ENCODE peak calls at places on chromosome 19, in five cellular contexts. One of them, this sample, is unnamed.
A peak's percentile ranks its signal among the peaks of the same experiment; 100 is the strongest.

GRCh38 chr19:13366529-13367143 is 139.6 kb downstream of the CACNA1A start:
- DNase-seq in mesenchymal stem cell: no peak
- DNase-seq in GM12878: no peak
- DNase-seq in endothelial cell of umbilical vein: peak; percentile 28
- DNase-seq in neuronal stem cell: peak; percentile 30
- DNase-seq in this sample: peak; percentile 81

GRCh38 chr19:6776999-6777398 is 4.5 kb downstream of the VAV1 start:
- DNase-seq in mesenchymal stem cell: no peak
- DNase-seq in GM12878: no peak
- DNase-seq in endothelial cell of umbilical vein: no peak
- DNase-seq in neuronal stem cell: no peak
- DNase-seq in this sample: no peak

GRCh38 chr19:47049307-47049700 is 880 bp upstream of the TMEM160 start:
- DNase-seq in mesenchymal stem cell: no peak
- DNase-seq in GM12878: no peak
- DNase-seq in endothelial cell of umbilical vein: no peak
- DNase-seq in neuronal stem cell: no peak
- DNase-seq in this sample: peak; percentile 6

GRCh38 chr19:3409346-3410064 is 43.1 kb downstream of the NFIC start:
- DNase-seq in mesenchymal stem cell: no peak
- DNase-seq in GM12878: no peak
- DNase-seq in endothelial cell of umbilical vein: no peak
- DNase-seq in neuronal stem cell: no peak
- DNase-seq in this sample: no peak

GRCh38 chr19:48632692-48633147 is 4.5 kb downstream of the DBP start:
- DNase-seq in mesenchymal stem cell: no peak
- DNase-seq in GM12878: no peak
- DNase-seq in endothelial cell of umbilical vein: no peak
- DNase-seq in neuronal stem cell: no peak
- DNase-seq in this sample: no peak

GRCh38 chr19:5048727-5049553 is 80.0 kb downstream of the KDM4B start:
- DNase-seq in mesenchymal stem cell: peak; percentile 82
- DNase-seq in GM12878: no peak
- DNase-seq in endothelial cell of umbilical vein: peak; percentile 61
- DNase-seq in neuronal stem cell: no peak
- DNase-seq in this sample: peak; percentile 68

GRCh38 chr19:55437410-55437809 is 5.7 kb downstream of the SHISA7 start:
- DNase-seq in mesenchymal stem cell: peak; percentile 70
- DNase-seq in GM12878: no peak
- DNase-seq in endothelial cell of umbilical vein: peak; percentile 55
- DNase-seq in neuronal stem cell: peak; percentile 78
- DNase-seq in this sample: peak; percentile 83

GRCh38 chr19:4707956-4708650 is 15.5 kb downstream of the DPP9 start:
- DNase-seq in mesenchymal stem cell: no peak
- DNase-seq in GM12878: no peak
- DNase-seq in endothelial cell of umbilical vein: no peak
- DNase-seq in neuronal stem cell: no peak
- DNase-seq in this sample: no peak

GRCh38 chr19:10292206-10292788 is 2.5 kb downstream of the ICAM5 start:
- DNase-seq in mesenchymal stem cell: peak; percentile 76
- DNase-seq in GM12878: no peak
- DNase-seq in endothelial cell of umbilical vein: peak; percentile 48
- DNase-seq in neuronal stem cell: peak; percentile 77
- DNase-seq in this sample: peak; percentile 83

GRCh38 chr19:30640266-30640965 is 268.2 kb downstream of the ZNF536 start:
- DNase-seq in mesenchymal stem cell: no peak
- DNase-seq in GM12878: no peak
- DNase-seq in endothelial cell of umbilical vein: no peak
- DNase-seq in neuronal stem cell: no peak
- DNase-seq in this sample: no peak

GRCh38 chr19:47445937-47446402 is 25.7 kb downstream of the SLC8A2 start:
- DNase-seq in mesenchymal stem cell: peak; percentile 44
- DNase-seq in GM12878: no peak
- DNase-seq in endothelial cell of umbilical vein: no peak
- DNase-seq in neuronal stem cell: no peak
- DNase-seq in this sample: peak; percentile 25

GRCh38 chr19:32702010-32702409 is 10.4 kb downstream of the NUDT19 start:
- DNase-seq in mesenchymal stem cell: no peak
- DNase-seq in GM12878: no peak
- DNase-seq in endothelial cell of umbilical vein: no peak
- DNase-seq in neuronal stem cell: no peak
- DNase-seq in this sample: no peak

GRCh38 chr19:956747-957451 is 27.2 kb upstream of the WDR18 start:
- DNase-seq in mesenchymal stem cell: peak; percentile 78
- DNase-seq in GM12878: no peak
- DNase-seq in endothelial cell of umbilical vein: no peak
- DNase-seq in neuronal stem cell: peak; percentile 94
- DNase-seq in this sample: no peak

GRCh38 chr19:11378319-11379189 is 4.1 kb downstream of the SWSAP1 start:
- DNase-seq in mesenchymal stem cell: peak; percentile 79
- DNase-seq in GM12878: no peak
- DNase-seq in endothelial cell of umbilical vein: peak; percentile 49
- DNase-seq in neuronal stem cell: peak; percentile 39
- DNase-seq in this sample: peak; percentile 95

GRCh38 chr19:530133-531008 is 1.2 kb upstream of the CDC34 start:
- DNase-seq in mesenchymal stem cell: no peak
- DNase-seq in GM12878: no peak
- DNase-seq in endothelial cell of umbilical vein: no peak
- DNase-seq in neuronal stem cell: no peak
- DNase-seq in this sample: no peak

GRCh38 chr19:11209892-11210655 is 12.7 kb upstream of the KANK2 start:
- DNase-seq in mesenchymal stem cell: no peak
- DNase-seq in GM12878: no peak
- DNase-seq in endothelial cell of umbilical vein: no peak
- DNase-seq in neuronal stem cell: no peak
- DNase-seq in this sample: no peak

GRCh38 chr19:3142292-3142670 is 6.4 kb downstream of the GNA15 start:
- DNase-seq in mesenchymal stem cell: peak; percentile 88
- DNase-seq in GM12878: no peak
- DNase-seq in endothelial cell of umbilical vein: no peak
- DNase-seq in neuronal stem cell: no peak
- DNase-seq in this sample: peak; percentile 81

DNA sequence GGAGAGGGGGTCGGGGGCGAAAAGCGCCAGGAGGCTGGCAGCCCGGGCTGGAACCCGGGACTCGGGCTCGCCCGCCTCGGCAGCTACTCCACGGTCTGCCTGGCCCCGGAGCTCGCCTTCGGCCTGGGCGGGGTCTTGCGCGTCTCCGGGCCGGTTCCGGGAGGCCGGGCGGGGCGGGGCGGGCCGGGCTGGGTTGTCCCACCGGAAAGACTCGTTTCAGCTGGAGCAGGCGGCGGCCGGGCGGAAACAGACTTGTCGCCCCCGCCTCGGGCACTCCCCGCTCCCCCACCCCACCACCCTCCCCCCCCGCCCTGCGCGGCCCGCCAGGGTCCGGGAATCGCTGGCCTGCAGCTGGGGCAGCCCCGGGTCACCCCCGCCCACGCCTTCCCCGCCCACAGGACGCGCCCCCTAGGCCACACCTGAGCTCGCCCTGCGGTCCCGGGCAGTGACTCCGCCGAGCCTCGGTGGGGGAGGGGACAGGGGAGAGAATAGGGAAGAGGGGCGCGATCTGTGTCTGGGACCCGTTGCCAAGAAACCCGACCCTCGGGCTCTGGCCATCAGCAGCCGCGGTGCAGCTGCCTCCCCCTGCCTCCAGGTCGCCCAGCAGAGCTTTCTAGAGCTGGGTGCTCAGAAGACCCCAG is 109.4 kb downstream of the KCTD15 start:
- DNase-seq in mesenchymal stem cell: no peak
- DNase-seq in GM12878: no peak
- DNase-seq in endothelial cell of umbilical vein: peak; percentile 22
- DNase-seq in neuronal stem cell: peak; percentile 63
- DNase-seq in this sample: peak; percentile 57
- H3K4me2 ChIP-seq in mesenchymal stem cell: peak overlapping the region; percentile 91
- H3K4me2 ChIP-seq in GM12878: peak overlapping the region; percentile 62
- H3K4me2 ChIP-seq in endothelial cell of umbilical vein: peak overlapping the region; percentile 53
- H3K4me2 ChIP-seq in neuronal stem cell: peak overlapping the region; percentile 89
- H3K4me2 ChIP-seq in this sample: peak overlapping the region; percentile 98

GRCh38 chr19:49716154-49716553 is 25.2 kb downstream of the CPT1C start:
- DNase-seq in mesenchymal stem cell: peak; percentile 17
- DNase-seq in GM12878: no peak
- DNase-seq in endothelial cell of umbilical vein: no peak
- DNase-seq in neuronal stem cell: no peak
- DNase-seq in this sample: no peak
- H3K4me3 ChIP-seq in mesenchymal stem cell: no peak overlapping the region
- H3K4me3 ChIP-seq in GM12878: no peak overlapping the region
- H3K4me3 ChIP-seq in endothelial cell of umbilical vein: no peak overlapping the region
- H3K4me3 ChIP-seq in neuronal stem cell: no peak overlapping the region
- H3K4me3 ChIP-seq in this sample: no peak overlapping the region

DNA sequence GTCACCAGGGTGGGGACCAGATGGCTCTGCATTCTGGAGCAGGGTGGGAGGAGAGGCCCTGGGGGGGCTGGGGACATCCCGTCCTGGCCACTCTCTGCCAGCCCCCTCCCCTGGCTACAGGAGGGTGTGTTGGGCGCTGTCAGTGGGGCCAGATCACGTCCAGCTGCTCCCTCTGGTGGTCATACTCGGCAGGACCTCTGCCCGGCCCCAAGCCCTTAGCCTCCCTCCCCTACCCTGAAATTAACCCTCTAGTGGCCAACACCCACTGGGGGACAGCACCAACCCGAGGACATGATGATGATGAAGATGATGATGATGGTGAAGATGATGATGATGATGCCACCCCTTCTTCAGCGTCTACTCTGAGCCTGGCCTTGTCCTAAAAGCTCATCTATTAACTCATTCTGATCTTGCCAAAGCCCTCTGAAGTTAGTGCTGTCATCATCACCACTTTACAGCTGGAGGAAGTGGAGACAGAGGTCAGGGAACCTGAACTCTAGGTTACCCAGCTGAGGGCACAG is 590 bp upstream of the LGI4 start:
- DNase-seq in mesenchymal stem cell: peak; percentile 66
- DNase-seq in GM12878: no peak
- DNase-seq in endothelial cell of umbilical vein: peak; percentile 67
- DNase-seq in neuronal stem cell: peak; percentile 84
- DNase-seq in this sample: peak; percentile 62
- H3K4me2 ChIP-seq in mesenchymal stem cell: no peak overlapping the region
- H3K4me2 ChIP-seq in GM12878: no peak overlapping the region
- H3K4me2 ChIP-seq in endothelial cell of umbilical vein: no peak overlapping the region
- H3K4me2 ChIP-seq in neuronal stem cell: peak overlapping the region; percentile 64
- H3K4me2 ChIP-seq in this sample: no peak overlapping the region

DNA sequence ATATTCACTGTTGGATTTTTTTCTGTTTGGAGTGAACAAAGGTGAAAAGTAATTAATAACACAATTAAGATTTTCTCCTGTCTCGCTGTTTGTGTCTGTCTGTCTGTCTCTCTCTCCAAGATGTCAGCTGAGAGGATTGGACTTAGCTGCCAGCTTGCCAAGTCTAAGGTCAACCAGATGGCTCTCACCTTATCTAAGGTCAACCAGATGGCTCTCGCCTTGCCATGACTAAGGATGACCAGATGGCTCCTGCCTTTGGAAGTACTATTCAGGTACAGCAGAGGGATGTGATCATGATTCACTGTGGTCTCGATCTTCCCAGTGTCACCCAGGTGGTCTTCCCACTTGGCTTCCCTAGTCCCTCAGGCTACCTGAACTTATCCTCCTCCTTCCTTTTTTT is 1436.4 kb downstream of the UQCRFS1 start:
- DNase-seq in mesenchymal stem cell: no peak
- DNase-seq in GM12878: no peak
- DNase-seq in endothelial cell of umbilical vein: no peak
- DNase-seq in neuronal stem cell: no peak
- DNase-seq in this sample: no peak
- H3K4me3 ChIP-seq in mesenchymal stem cell: peak overlapping the region; percentile 22
- H3K4me3 ChIP-seq in GM12878: no peak overlapping the region
- H3K4me3 ChIP-seq in endothelial cell of umbilical vein: no peak overlapping the region
- H3K4me3 ChIP-seq in neuronal stem cell: no peak overlapping the region
- H3K4me3 ChIP-seq in this sample: no peak overlapping the region

GRCh38 chr19:38565686-38566105 is 52.1 kb downstream of the MAP4K1 start:
- DNase-seq in mesenchymal stem cell: no peak
- DNase-seq in GM12878: no peak
- DNase-seq in endothelial cell of umbilical vein: no peak
- DNase-seq in neuronal stem cell: no peak
- DNase-seq in this sample: no peak
- H3K4me2 ChIP-seq in mesenchymal stem cell: no peak overlapping the region
- H3K4me2 ChIP-seq in GM12878: peak overlapping the region; percentile 48
- H3K4me2 ChIP-seq in endothelial cell of umbilical vein: no peak overlapping the region
- H3K4me2 ChIP-seq in neuronal stem cell: no peak overlapping the region
- H3K4me2 ChIP-seq in this sample: no peak overlapping the region

DNA sequence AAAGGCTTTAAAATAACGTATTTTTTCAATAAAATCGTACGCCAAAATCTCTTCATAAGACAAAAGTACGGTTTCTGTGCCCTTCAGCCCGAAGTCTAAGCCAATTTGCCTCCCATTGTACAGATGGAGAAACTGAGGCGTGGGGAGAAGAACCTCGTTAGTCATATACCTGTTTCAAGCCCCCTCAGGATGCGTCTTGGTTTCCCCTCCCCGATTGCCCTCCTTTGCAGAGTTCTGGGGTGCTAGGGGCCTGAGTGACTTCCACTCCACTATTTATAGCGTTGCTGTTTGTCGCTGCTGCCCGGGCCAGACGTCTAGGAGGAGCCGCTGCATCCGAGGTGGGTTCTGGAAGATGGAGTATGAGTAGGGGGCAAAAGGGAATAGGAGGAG is 2.3 kb upstream of the LTBP4 start:
- DNase-seq in mesenchymal stem cell: no peak
- DNase-seq in GM12878: no peak
- DNase-seq in endothelial cell of umbilical vein: no peak
- DNase-seq in neuronal stem cell: no peak
- DNase-seq in this sample: no peak
- H3K4me3 ChIP-seq in mesenchymal stem cell: no peak overlapping the region
- H3K4me3 ChIP-seq in GM12878: no peak overlapping the region
- H3K4me3 ChIP-seq in endothelial cell of umbilical vein: no peak overlapping the region
- H3K4me3 ChIP-seq in neuronal stem cell: no peak overlapping the region
- H3K4me3 ChIP-seq in this sample: peak overlapping the region; percentile 31

This sample was measured in PC-3.